ENCODE peak calls at places on chromosomes 16 and 17, in four cellular contexts. One of them, this sample, is unnamed.

GRCh38 chr17:82384730-82385429 is 13.3 kb downstream of the UTS2R start:
- DNase-seq in DND-41: no peak
- DNase-seq in H1: no peak
- DNase-seq in PC-3: peak; percentile 81
- DNase-seq in this sample: no peak

GRCh38 chr17:40980594-40980993 is 3.5 kb downstream of the KRT40 start:
- DNase-seq in DND-41: no peak
- DNase-seq in PC-3: no peak
- DNase-seq in H1: no peak
- DNase-seq in this sample: no peak

GRCh38 chr17:3946711-3947235 is 17.5 kb downstream of the ATP2A3 start:
- DNase-seq in DND-41: no peak
- DNase-seq in PC-3: peak; percentile 28
- DNase-seq in H1: no peak
- DNase-seq in this sample: no peak

GRCh38 chr16:55668337-55669281 is 12.8 kb downstream of the SLC6A2 start:
- DNase-seq in DND-41: no peak
- DNase-seq in PC-3: peak; percentile 59
- DNase-seq in H1: no peak
- DNase-seq in this sample: no peak

GRCh38 chr17:44386182-44386525 is 3.3 kb downstream of the ITGA2B start:
- DNase-seq in DND-41: no peak
- DNase-seq in PC-3: no peak
- DNase-seq in H1: no peak
- DNase-seq in this sample: no peak

GRCh38 chr17:76594676-76595075 is 9.0 kb upstream of the ST6GALNAC2 start:
- DNase-seq in H1: no peak
- DNase-seq in PC-3: no peak
- DNase-seq in DND-41: no peak
- DNase-seq in this sample: no peak

GRCh38 chr17:72710185-72710584 is 382.3 kb downstream of the SLC39A11 start:
- DNase-seq in H1: no peak
- DNase-seq in DND-41: no peak
- DNase-seq in PC-3: peak; percentile 78
- DNase-seq in this sample: no peak

GRCh38 chr17:63434951-63435571 is 11.0 kb downstream of the CYB561 start:
- DNase-seq in H1: no peak
- DNase-seq in DND-41: peak; percentile 81
- DNase-seq in PC-3: peak; percentile 99
- DNase-seq in this sample: peak; percentile 67

GRCh38 chr16:58127033-58127556 is 2.1 kb downstream of the CFAP20 start:
- DNase-seq in DND-41: no peak
- DNase-seq in H1: no peak
- DNase-seq in PC-3: peak; percentile 47
- DNase-seq in this sample: peak; percentile 80

GRCh38 chr16:65319621-65320231 is 197.9 kb upstream of the CDH11 start:
- DNase-seq in H1: no peak
- DNase-seq in DND-41: no peak
- DNase-seq in PC-3: no peak
- DNase-seq in this sample: no peak

GRCh38 chr16:35792516-35793285 is 2333.3 kb downstream of the TP53TG3F start:
- DNase-seq in H1: no peak
- DNase-seq in DND-41: no peak
- DNase-seq in PC-3: no peak
- DNase-seq in this sample: no peak

GRCh38 chr17:416293-417206 is 63.9 kb upstream of the RPH3AL start:
- DNase-seq in DND-41: peak; percentile 24
- DNase-seq in H1: no peak
- DNase-seq in PC-3: no peak
- DNase-seq in this sample: peak; percentile 51

GRCh38 chr17:57277923-57278604 is 21.7 kb downstream of the MSI2 start:
- DNase-seq in DND-41: peak; percentile 23
- DNase-seq in H1: no peak
- DNase-seq in PC-3: no peak
- DNase-seq in this sample: no peak

GRCh38 chr17:29090746-29091395 is 47.9 kb downstream of the PIPOX start:
- DNase-seq in DND-41: no peak
- DNase-seq in H1: no peak
- DNase-seq in PC-3: no peak
- DNase-seq in this sample: no peak

GRCh38 chr16:55000595-55000994 is 69.9 kb downstream of the IRX5 start:
- DNase-seq in PC-3: no peak
- DNase-seq in DND-41: no peak
- DNase-seq in H1: no peak
- DNase-seq in this sample: no peak

GRCh38 chr17:32772453-32773025 is 104.4 kb downstream of the MYO1D start:
- DNase-seq in DND-41: no peak
- DNase-seq in H1: no peak
- DNase-seq in PC-3: no peak
- DNase-seq in this sample: no peak

GRCh38 chr16:50604065-50604418 is 55.8 kb downstream of the NKD1 start:
- DNase-seq in DND-41: no peak
- DNase-seq in H1: no peak
- DNase-seq in PC-3: no peak
- DNase-seq in this sample: no peak

GRCh38 chr17:39898088-39898487 is 20.3 kb downstream of the GSDMB start:
- DNase-seq in H1: no peak
- DNase-seq in PC-3: no peak
- DNase-seq in DND-41: no peak
- DNase-seq in this sample: no peak

GRCh38 chr16:23164736-23165135 is 15.5 kb upstream of the USP31 start:
- DNase-seq in PC-3: no peak
- DNase-seq in H1: no peak
- DNase-seq in DND-41: no peak
- DNase-seq in this sample: no peak

GRCh38 chr17:45867702-45868101 is 23.0 kb downstream of the SPPL2C start:
- DNase-seq in H1: no peak
- DNase-seq in PC-3: peak; percentile 27
- DNase-seq in DND-41: no peak
- DNase-seq in this sample: peak; percentile 55

GRCh38 chr17:66955821-66956220 is 8.7 kb upstream of the CACNG4 start:
- DNase-seq in PC-3: no peak
- DNase-seq in H1: no peak
- DNase-seq in DND-41: no peak
- DNase-seq in this sample: no peak

GRCh38 chr16:67666032-67666537 is 465 bp downstream of the ENKD1 start:
- DNase-seq in DND-41: no peak
- DNase-seq in H1: peak; percentile 80
- DNase-seq in PC-3: no peak
- DNase-seq in this sample: no peak

GRCh38 chr16:76081936-76082335 is 195.3 kb upstream of the CNTNAP4 start:
- DNase-seq in H1: no peak
- DNase-seq in DND-41: no peak
- DNase-seq in PC-3: no peak
- DNase-seq in this sample: no peak

GRCh38 chr17:1847191-1847590 is 17.4 kb downstream of the RPA1 start:
- DNase-seq in DND-41: no peak
- DNase-seq in H1: no peak
- DNase-seq in PC-3: no peak
- DNase-seq in this sample: no peak

GRCh38 chr17:50495217-50495823 is 12.9 kb upstream of the MYCBPAP start:
- DNase-seq in PC-3: no peak
- DNase-seq in DND-41: no peak
- DNase-seq in H1: no peak
- DNase-seq in this sample: no peak

GRCh38 chr17:57655564-57655963 is 89.5 kb downstream of the CCDC182 start:
- DNase-seq in H1: no peak
- DNase-seq in DND-41: no peak
- DNase-seq in PC-3: no peak
- DNase-seq in this sample: no peak

GRCh38 chr17:15944720-15945492 is at the start of gene ADORA2B:
- DNase-seq in DND-41: no peak
- DNase-seq in PC-3: peak; percentile 86
- DNase-seq in H1: peak; percentile 86
- DNase-seq in this sample: no peak

GRCh38 chr16:11207646-11208045 is 48.4 kb downstream of the SOCS1 start:
- DNase-seq in PC-3: no peak
- DNase-seq in H1: no peak
- DNase-seq in DND-41: no peak
- DNase-seq in this sample: no peak

GRCh38 chr16:30927789-30928378 is 4.5 kb downstream of the FBXL19 start:
- DNase-seq in H1: peak; percentile 76
- DNase-seq in DND-41: peak; percentile 63
- DNase-seq in PC-3: peak; percentile 41
- DNase-seq in this sample: peak; percentile 89

DNA sequence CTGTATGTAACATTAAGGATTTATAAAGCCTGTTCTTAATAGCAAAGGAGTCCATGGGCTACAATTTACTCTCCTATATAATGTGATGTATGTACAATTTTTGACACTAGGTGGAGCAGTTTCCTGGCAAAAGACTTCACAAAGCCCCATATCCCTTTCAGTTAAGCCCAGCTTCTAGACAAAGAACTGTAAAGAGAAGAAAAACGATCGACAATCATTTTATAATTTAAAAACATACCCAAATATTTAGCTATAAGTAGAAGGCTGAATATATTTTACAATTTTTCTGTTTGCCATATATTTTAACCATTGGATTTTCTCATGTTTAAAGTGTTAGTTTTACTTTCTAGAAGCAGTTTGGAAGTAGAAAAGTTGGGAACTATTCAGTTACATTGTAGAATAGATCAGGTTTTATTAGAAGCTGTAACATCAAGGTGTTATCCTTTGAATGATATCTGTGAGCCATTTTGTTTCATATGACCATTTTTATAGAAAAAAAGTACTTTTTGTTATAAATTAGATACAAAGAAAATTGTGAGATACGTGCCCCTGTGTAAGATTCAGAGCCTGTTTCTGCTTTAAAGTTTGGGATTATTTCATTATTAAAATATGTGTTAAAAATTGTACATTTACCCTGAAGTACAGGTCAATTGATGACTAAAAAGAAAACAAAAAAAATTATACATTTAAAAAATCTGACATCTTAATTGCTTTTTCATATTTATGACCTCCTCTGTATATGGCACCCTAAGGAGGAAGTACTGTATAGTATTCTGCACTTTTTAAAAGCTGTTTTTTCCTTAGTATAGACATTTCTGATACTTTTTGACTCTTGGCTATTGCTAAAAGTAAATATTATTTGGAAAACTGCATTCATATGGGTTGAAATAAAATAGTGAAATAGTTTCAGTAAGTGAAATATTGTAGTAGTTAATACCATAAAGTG is 46.3 kb downstream of the VMP1 start:
- DNase-seq in PC-3: peak; percentile 97
- DNase-seq in DND-41: peak; percentile 34
- DNase-seq in H1: no peak
- DNase-seq in this sample: peak; percentile 93
- H3K9ac ChIP-seq in PC-3: peak overlapping the region; percentile 82
- H3K9ac ChIP-seq in DND-41: peak overlapping the region; percentile 52
- H3K9ac ChIP-seq in H1: no peak overlapping the region
- H3K9ac ChIP-seq in this sample: peak overlapping the region; percentile 60

GRCh38 chr17:81043319-81043724 is 8.4 kb downstream of the BAIAP2 start:
- DNase-seq in H1: no peak
- DNase-seq in PC-3: no peak
- DNase-seq in DND-41: no peak
- DNase-seq in this sample: no peak
- H3K27ac ChIP-seq in H1: no peak overlapping the region
- H3K27ac ChIP-seq in PC-3: peak overlapping the region; percentile 41
- H3K27ac ChIP-seq in DND-41: no peak overlapping the region
- H3K27ac ChIP-seq in this sample: no peak overlapping the region

GRCh38 chr17:42989726-42990652 is 8.2 kb upstream of the RPL27 start:
- DNase-seq in H1: no peak
- DNase-seq in PC-3: peak; percentile 90
- DNase-seq in DND-41: no peak
- DNase-seq in this sample: no peak
- H3K9ac ChIP-seq in H1: no peak overlapping the region
- H3K9ac ChIP-seq in PC-3: peak overlapping the region; percentile 60
- H3K9ac ChIP-seq in DND-41: no peak overlapping the region
- H3K9ac ChIP-seq in this sample: no peak overlapping the region

GRCh38 chr17:58969612-58970011 is 137.1 kb downstream of the TRIM37 start:
- DNase-seq in H1: no peak
- DNase-seq in DND-41: no peak
- DNase-seq in PC-3: no peak
- DNase-seq in this sample: no peak
- H3K27ac ChIP-seq in H1: no peak overlapping the region
- H3K27ac ChIP-seq in DND-41: no peak overlapping the region
- H3K27ac ChIP-seq in PC-3: no peak overlapping the region
- H3K27ac ChIP-seq in this sample: no peak overlapping the region

This sample was measured in Karpas-422.